ENCODE peak calls at places on chromosome 9, in five cellular contexts. V is GM23248; Q is fibroblast of lung; J is CD4-positive, CD25-positive, alpha-beta regulatory T cell; L is esophagus squamous epithelium. N is an unnamed sample. For H3K27me3 and H3K4me1, the result is how much of the 10 kb centered on the place peaks cover.

GRCh38 chr9:105706156-105706555 is 11.8 kb downstream of the TMEM38B start:
- DNase-seq in V (no peak), J (no peak), L (no peak), Q (no peak), N (no peak)

GRCh38 chr9:131738838-131739191 is 1.1 kb downstream of the RAPGEF1 start:
- DNase-seq in L (no peak), Q (no peak), J (no peak), V (peak), N (no peak)

GRCh38 chr9:90860826-90861225 is 59.2 kb downstream of the SYK start:
- DNase-seq in Q (no peak), L (no peak), V (no peak), J (no peak), N (peak)

GRCh38 chr9:106930477-106930876 is 67.5 kb downstream of the ZNF462 start:
- DNase-seq in V (no peak), L (no peak), J (no peak), Q (no peak), N (no peak)

GRCh38 chr9:72579190-72579589 is 57.8 kb downstream of the TMC1 start:
- DNase-seq in V (peak), J (no peak), L (no peak), Q (peak), N (no peak)

GRCh38 chr9:126694206-126695081 is 80.7 kb downstream of the LMX1B start:
- DNase-seq in L (no peak), V (no peak), Q (no peak), J (no peak), N (no peak)

GRCh38 chr9:27367175-27367798 is 70.3 kb upstream of the EQTN start:
- DNase-seq in V (no peak), Q (no peak), J (no peak), L (no peak), N (no peak)

GRCh38 chr9:19306568-19306967 is 73.5 kb downstream of the RPS6 start:
- DNase-seq in V (peak), Q (no peak), J (no peak), L (no peak), N (no peak)

GRCh38 chr9:134515026-134515821 is 126.4 kb upstream of the COL5A1 start:
- DNase-seq in V (peak), L (no peak), J (no peak), Q (peak), N (no peak)

GRCh38 chr9:86589273-86589672 is 235.1 kb upstream of the TUT7 start:
- DNase-seq in J (no peak), Q (no peak), L (no peak), V (no peak), N (no peak)

GRCh38 chr9:134842321-134842720 is 38.3 kb upstream of the FCN2 start:
- DNase-seq in J (no peak), L (no peak), Q (no peak), V (no peak), N (no peak)

GRCh38 chr9:94952553-94953373 is 226.3 kb downstream of the AOPEP start:
- DNase-seq in V (peak), Q (peak), L (no peak), J (peak), N (peak)

GRCh38 chr9:122860319-122861142 is 32.1 kb upstream of the PDCL start:
- DNase-seq in L (no peak), V (no peak), Q (peak), J (no peak), N (no peak)

GRCh38 chr9:108832179-108832500 is 23.6 kb downstream of the ACTL7B start:
- DNase-seq in J (no peak), L (no peak), Q (no peak), V (no peak), N (no peak)

GRCh38 chr9:4734150-4734549 is 6.9 kb downstream of the AK3 start:
- DNase-seq in Q (no peak), V (no peak), L (no peak), J (no peak), N (no peak)

GRCh38 chr9:115966660-115967059 is 186.9 kb upstream of the PAPPA start:
- DNase-seq in L (no peak), J (no peak), V (no peak), Q (no peak), N (no peak)

GRCh38 chr9:72443855-72444254 is 77.6 kb upstream of the TMC1 start:
- DNase-seq in L (no peak), J (peak), V (no peak), Q (no peak), N (no peak)

GRCh38 chr9:111036068-111036789 is 2.0 kb downstream of the LPAR1 start:
- DNase-seq in V (peak), L (no peak), Q (peak), J (no peak), N (peak)

GRCh38 chr9:24672336-24672735 is 126.6 kb upstream of the IZUMO3 start:
- DNase-seq in L (no peak), Q (no peak), J (no peak), V (no peak), N (no peak)

GRCh38 chr9:135734616-135735144 is 32.7 kb downstream of the KCNT1 start:
- DNase-seq in Q (no peak), L (no peak), V (no peak), J (no peak), N (no peak)

GRCh38 chr9:97593960-97594359 is 39.2 kb downstream of the TSTD2 start:
- DNase-seq in J (no peak), V (peak), L (no peak), Q (no peak), N (no peak)

GRCh38 chr9:10661994-10662393 is 49.2 kb upstream of the PTPRD start:
- DNase-seq in J (no peak), V (no peak), Q (no peak), L (no peak), N (no peak)

GRCh38 chr9:2285411-2285810 is 270.3 kb downstream of the SMARCA2 start:
- DNase-seq in Q (no peak), J (no peak), V (no peak), L (no peak), N (no peak)

GRCh38 chr9:2623046-2623865 is 1.7 kb downstream of the VLDLR start:
- DNase-seq in Q (peak), J (no peak), L (no peak), V (peak), N (no peak)

DNA sequence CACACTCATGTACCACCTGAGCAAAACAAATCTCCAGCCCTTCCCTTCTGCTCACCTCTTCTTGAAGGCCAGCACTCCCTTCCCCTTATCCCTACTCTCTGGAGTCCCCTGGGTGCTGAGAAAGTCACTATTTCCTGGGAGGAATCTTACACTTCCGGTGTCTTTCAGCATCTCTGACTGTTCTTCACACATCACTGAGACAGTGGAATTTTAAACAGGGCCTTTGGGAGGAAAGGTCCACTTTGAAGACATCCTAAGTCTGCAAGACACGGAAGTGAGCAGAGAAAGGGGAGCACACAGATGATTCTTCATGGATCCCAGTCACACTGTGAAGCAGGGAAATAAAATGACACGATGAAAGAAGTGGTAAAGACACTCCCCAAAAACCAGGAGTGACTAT is 25.6 kb downstream of the FRMD3 start:
- DNase-seq in V (no peak), Q (no peak), L (no peak), J (no peak), N (no peak)
- H3K27me3 ChIP-seq in V (under half), Q (under half), L (under half), J (under half), N (under half)

GRCh38 chr9:130185494-130186005 is 13.3 kb downstream of the NCS1 start:
- DNase-seq in L (no peak), V (no peak), Q (peak), J (no peak), N (no peak)

GRCh38 chr9:130187523-130187846 is 15.3 kb downstream of the NCS1 start:
- DNase-seq in V (no peak), L (no peak), J (no peak), Q (no peak), N (no peak)

GRCh38 chr9:130188860-130189481 is 16.8 kb downstream of the NCS1 start:
- DNase-seq in Q (no peak), V (no peak), L (no peak), J (no peak), N (no peak)

GRCh38 chr9:130186051-130186450 is 13.8 kb downstream of the NCS1 start:
- DNase-seq in J (no peak), L (no peak), V (no peak), Q (no peak), N (no peak)

DNA sequence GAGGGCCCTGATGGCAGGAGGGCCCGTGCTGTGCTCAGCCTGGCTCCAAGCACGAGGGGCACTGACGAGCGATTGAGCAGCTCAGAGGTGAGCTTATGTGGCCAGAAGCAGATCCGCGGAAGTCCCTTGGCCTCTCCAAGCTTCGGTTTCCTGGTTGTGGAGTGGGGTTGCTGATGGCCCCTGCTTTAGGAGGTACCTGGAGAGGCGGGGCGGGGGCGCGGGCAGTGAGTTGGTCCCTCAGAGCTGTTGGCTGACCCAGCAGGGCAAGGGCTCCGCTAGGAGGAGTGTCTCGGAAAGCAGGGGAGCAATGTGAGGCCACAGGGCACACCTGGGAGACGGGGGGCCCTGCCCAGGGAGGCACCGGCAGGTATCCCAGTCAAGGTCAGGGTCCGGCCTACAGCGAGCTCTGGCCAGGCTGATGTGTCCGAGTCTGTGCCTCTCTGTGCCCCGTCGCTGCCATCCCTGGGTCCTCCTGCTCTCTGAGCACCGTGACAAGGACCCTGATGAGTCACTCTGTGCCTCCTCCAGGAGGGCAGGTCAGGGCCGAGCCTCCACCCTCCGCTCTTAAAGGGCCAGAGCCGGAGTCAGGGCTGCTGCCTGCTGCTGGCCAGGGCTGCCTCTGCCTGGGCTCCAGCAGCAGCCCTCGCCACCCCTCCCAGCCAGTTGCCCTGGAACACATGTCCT is 14.8 kb downstream of the NCS1 start:
- DNase-seq in L (no peak), V (peak), J (no peak), Q (peak), N (no peak)
- H3K4me1 ChIP-seq in L (half or more), V (under half), J (under half), Q (under half), N (under half)

GRCh38 chr9:127883959-127884358 is 6.5 kb upstream of the AK1 start:
- DNase-seq in Q (no peak), J (no peak), V (no peak), L (no peak), N (no peak)
- H3K27ac ChIP-seq in Q (no peak), J (no peak), V (no peak), L (peak), N (no peak)

GRCh38 chr9:76370656-76371055 is 23.6 kb downstream of the RFK start:
- DNase-seq in V (no peak), Q (no peak), J (no peak), L (no peak), N (no peak)
- H3K27me3 ChIP-seq in V (under half), Q (under half), J (under half), L (under half), N (under half)

N was measured in tibial nerve.